ENCODE peak calls at places on chromosomes 16 and 17, in four cellular contexts. Y is HCT116, P is K562, B is A549. I is an unnamed sample.

GRCh38 chr17:65074778-65075250 is 18.3 kb upstream of the GNA13 start:
- DNase-seq in Y (no peak), P (peak), B (peak), I (no peak)

GRCh38 chr17:18258356-18259038 is at the start of gene FLII:
- DNase-seq in Y (no peak), P (peak), B (peak), I (peak)

GRCh38 chr17:70254735-70255460 is 85.6 kb downstream of the KCNJ2 start:
- DNase-seq in Y (no peak), P (no peak), B (no peak), I (no peak)

GRCh38 chr16:47142469-47143328 is 1.0 kb downstream of the NETO2 start:
- DNase-seq in Y (no peak), P (peak), B (peak), I (peak)

GRCh38 chr16:89484923-89485679 is 5.3 kb downstream of the ANKRD11 start:
- DNase-seq in Y (no peak), P (no peak), B (no peak), I (peak)

GRCh38 chr17:70310251-70310672 is 140.9 kb downstream of the KCNJ2 start:
- DNase-seq in Y (no peak), P (no peak), B (no peak), I (no peak)

GRCh38 chr17:57255182-57255775 is 1.0 kb upstream of the MSI2 start:
- DNase-seq in Y (no peak), P (no peak), B (no peak), I (no peak)

GRCh38 chr17:82315703-82316358 is 1.6 kb downstream of the CD7 start:
- DNase-seq in Y (no peak), P (no peak), B (no peak), I (no peak)

GRCh38 chr17:32281011-32281451 is 15.4 kb downstream of the RHBDL3 start:
- DNase-seq in Y (no peak), P (no peak), B (no peak), I (no peak)

GRCh38 chr16:24701521-24701951 is 27.9 kb upstream of the TNRC6A start:
- DNase-seq in Y (no peak), P (no peak), B (no peak), I (no peak)

GRCh38 chr16:75000481-75001081 is 1.8 kb downstream of the ZNRF1 start:
- DNase-seq in Y (no peak), P (no peak), B (no peak), I (peak)

GRCh38 chr16:56238188-56238587 is 46.9 kb downstream of the GNAO1 start:
- DNase-seq in Y (no peak), P (no peak), B (no peak), I (no peak)

GRCh38 chr17:33099252-33099651 is 107.6 kb downstream of the SPACA3 start:
- DNase-seq in Y (no peak), P (no peak), B (no peak), I (no peak)

GRCh38 chr16:66026211-66026610 is 340.3 kb upstream of the CDH5 start:
- DNase-seq in Y (no peak), P (no peak), B (no peak), I (peak)

GRCh38 chr17:75487351-75488070 is 27.8 kb downstream of the CASKIN2 start:
- DNase-seq in Y (no peak), P (peak), B (no peak), I (peak)

GRCh38 chr16:11165894-11166665 is 89.9 kb downstream of the SOCS1 start:
- DNase-seq in Y (no peak), P (no peak), B (no peak), I (no peak)

GRCh38 chr16:28823291-28823718 is 506 bp downstream of the ATXN2L start:
- DNase-seq in Y (no peak), P (no peak), B (no peak), I (no peak)

GRCh38 chr16:2498531-2499253 is 15.1 kb upstream of the ATP6V0C start:
- DNase-seq in Y (no peak), P (no peak), B (no peak), I (no peak)

GRCh38 chr17:81665205-81666091 is 957 bp downstream of the OXLD1 start:
- DNase-seq in Y (no peak), P (peak), B (peak), I (peak)

GRCh38 chr17:76560877-76561221 is 21.0 kb downstream of the PRCD start:
- DNase-seq in Y (no peak), P (no peak), B (no peak), I (no peak)

GRCh38 chr16:28845173-28846079 is 722 bp downstream of the TUFM start:
- DNase-seq in Y (peak), P (peak), B (peak), I (peak)

GRCh38 chr16:2152695-2153506 is 2.7 kb upstream of the TRAF7 start:
- DNase-seq in Y (no peak), P (peak), B (no peak), I (peak)

GRCh38 chr16:11079657-11080187 is 135.4 kb downstream of the CLEC16A start:
- DNase-seq in Y (no peak), P (no peak), B (no peak), I (no peak)

GRCh38 chr17:75393523-75394331 is 11.8 kb downstream of the GRB2 start:
- DNase-seq in Y (peak), P (peak), B (peak), I (peak)

GRCh38 chr16:72884037-72884436 is 163.9 kb downstream of the ZFHX3 start:
- DNase-seq in Y (no peak), P (no peak), B (no peak), I (peak)

DNA sequence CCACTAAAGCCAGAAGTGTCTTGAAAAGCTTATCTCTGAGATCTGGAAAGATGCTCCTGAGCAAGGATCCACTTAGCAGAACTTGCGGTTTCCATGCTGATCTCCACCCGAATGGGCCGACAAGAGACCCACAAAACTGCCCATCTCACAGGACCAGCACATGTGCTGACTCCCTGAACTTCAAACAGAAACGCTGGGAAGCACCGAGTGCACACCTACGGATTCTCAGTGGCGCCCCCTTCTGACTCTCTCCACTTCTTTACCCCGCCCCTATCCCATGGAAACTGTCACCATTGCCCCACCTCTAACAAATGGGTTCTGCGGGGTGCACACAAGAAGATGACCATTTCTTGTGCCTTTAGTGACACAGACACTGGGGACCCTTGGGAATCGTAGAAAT is 21.4 kb downstream of the CDRT4 start:
- DNase-seq in Y (no peak), P (peak), B (no peak), I (peak)
- TF ChIP-seq CTCF in Y (no peak), P (peak), B (peak), I (peak)

GRCh38 chr17:2435852-2436251 is 35.0 kb upstream of the MNT start:
- DNase-seq in Y (no peak), P (no peak), B (no peak), I (no peak)

GRCh38 chr17:2435181-2435741 is 34.4 kb upstream of the MNT start:
- DNase-seq in Y (no peak), P (no peak), B (no peak), I (no peak)

GRCh38 chr17:2438823-2439222 is 38.0 kb upstream of the MNT start:
- DNase-seq in Y (no peak), P (no peak), B (no peak), I (peak)

GRCh38 chr17:2436516-2436915 is 35.7 kb upstream of the MNT start:
- DNase-seq in Y (no peak), P (no peak), B (no peak), I (no peak)

DNA sequence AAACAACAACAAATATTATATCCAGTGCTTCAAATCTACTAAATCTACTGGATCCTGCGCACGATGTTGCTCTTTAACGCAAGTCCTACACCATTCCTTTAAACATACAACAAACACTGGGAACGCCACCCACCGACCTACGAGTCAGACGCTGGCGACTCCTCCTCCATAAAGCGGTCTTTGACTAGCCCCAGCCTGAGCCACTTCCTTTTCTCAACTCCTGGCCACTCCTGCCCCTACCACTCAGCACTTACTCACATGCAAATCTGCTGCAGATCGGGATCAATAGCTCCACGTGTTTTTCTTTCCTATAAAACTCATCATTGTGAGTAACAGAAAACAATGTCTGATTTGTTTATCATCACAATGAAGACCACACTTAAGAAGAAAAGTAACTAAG is 32.8 kb upstream of the MNT start:
- DNase-seq in Y (no peak), P (no peak), B (no peak), I (peak)
- TF ChIP-seq MAX in Y (no peak), P (no peak), B (no peak), I (no peak)

GRCh38 chr16:64892843-64893242 is 229.0 kb downstream of the CDH11 start:
- DNase-seq in Y (no peak), P (no peak), B (no peak), I (no peak)
- H3K4me3 ChIP-seq in Y (no peak), P (no peak), B (no peak), I (no peak)

GRCh38 chr16:84929421-84930297 is 81.7 kb downstream of the ZDHHC7 start:
- DNase-seq in Y (no peak), P (peak), B (no peak), I (peak)

GRCh38 chr16:84930298-84931106 is 80.8 kb downstream of the ZDHHC7 start:
- DNase-seq in Y (no peak), P (no peak), B (no peak), I (no peak)

GRCh38 chr16:84931506-84931905 is 79.8 kb downstream of the ZDHHC7 start:
- DNase-seq in Y (no peak), P (no peak), B (no peak), I (no peak)

GRCh38 chr16:84932691-84933090 is 78.6 kb downstream of the ZDHHC7 start:
- DNase-seq in Y (no peak), P (no peak), B (no peak), I (no peak)

DNA sequence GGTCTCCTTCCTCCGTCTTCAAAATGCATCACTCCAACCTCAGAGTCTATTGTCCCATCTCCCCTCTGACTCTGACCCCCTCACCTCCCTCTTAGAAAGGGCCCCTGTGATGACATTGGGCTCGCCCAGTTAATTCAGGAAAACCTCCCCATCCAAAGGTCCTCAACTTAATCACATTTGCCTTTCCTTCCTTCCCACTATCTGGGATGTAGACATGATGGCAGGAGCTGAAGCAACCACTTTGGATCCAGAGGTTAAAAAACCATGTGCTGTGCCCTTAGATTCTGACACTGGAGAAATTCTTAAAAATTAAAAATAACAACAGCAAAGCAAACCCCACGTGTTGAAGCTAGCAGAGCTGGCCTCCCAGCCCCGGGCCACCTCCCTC is 80.2 kb downstream of the ZDHHC7 start:
- DNase-seq in Y (no peak), P (no peak), B (no peak), I (no peak)
- TF ChIP-seq CTCF in Y (no peak), P (no peak), B (no peak), I (no peak)

I was measured in NB4.